ENCODE peak calls at places on chromosomes 12 and 14, in four cellular contexts. One of them, this sample, is unnamed.

GRCh38 chr12:82625523-82625922 is 61.2 kb upstream of the TMTC2 start:
- DNase-seq in K562: no peak
- DNase-seq in IMR-90: no peak
- DNase-seq in GM12878: no peak
- DNase-seq in this sample: no peak

GRCh38 chr14:80637726-80638619 is 303.6 kb downstream of the CEP128 start:
- DNase-seq in GM12878: no peak
- DNase-seq in K562: no peak
- DNase-seq in IMR-90: no peak
- DNase-seq in this sample: no peak

GRCh38 chr12:68617160-68617926 is 6.6 kb downstream of the RAP1B start:
- DNase-seq in GM12878: no peak
- DNase-seq in K562: no peak
- DNase-seq in IMR-90: peak; percentile 74
- DNase-seq in this sample: no peak

GRCh38 chr14:73786632-73786941 is 65.0 kb upstream of the PTGR2 start:
- DNase-seq in K562: no peak
- DNase-seq in GM12878: no peak
- DNase-seq in IMR-90: peak; percentile 40
- DNase-seq in this sample: no peak

GRCh38 chr12:124694846-124695497 is 127.6 kb upstream of the NCOR2 start:
- DNase-seq in GM12878: no peak
- DNase-seq in K562: no peak
- DNase-seq in IMR-90: peak; percentile 91
- DNase-seq in this sample: no peak

GRCh38 chr14:88346048-88346639 is 23.1 kb upstream of the KCNK10 start:
- DNase-seq in IMR-90: no peak
- DNase-seq in K562: no peak
- DNase-seq in GM12878: no peak
- DNase-seq in this sample: peak; percentile 18

GRCh38 chr12:42859612-42860011 is 270.1 kb upstream of the PRICKLE1 start:
- DNase-seq in K562: no peak
- DNase-seq in GM12878: no peak
- DNase-seq in IMR-90: peak; percentile 8
- DNase-seq in this sample: no peak

GRCh38 chr12:92146497-92146828 is 817 bp upstream of the BTG1 start:
- DNase-seq in IMR-90: peak; percentile 59
- DNase-seq in GM12878: no peak
- DNase-seq in K562: no peak
- DNase-seq in this sample: no peak

GRCh38 chr14:22791302-22791701 is 23.9 kb downstream of the SLC7A7 start:
- DNase-seq in GM12878: no peak
- DNase-seq in IMR-90: peak; percentile 91
- DNase-seq in K562: no peak
- DNase-seq in this sample: no peak

GRCh38 chr12:115722181-115722580 is 555.3 kb downstream of the MED13L start:
- DNase-seq in GM12878: no peak
- DNase-seq in IMR-90: no peak
- DNase-seq in K562: no peak
- DNase-seq in this sample: no peak

GRCh38 chr12:102063066-102063465 is 1.3 kb upstream of the WASHC3 start:
- DNase-seq in K562: peak; percentile 34
- DNase-seq in GM12878: no peak
- DNase-seq in IMR-90: no peak
- DNase-seq in this sample: peak; percentile 56

GRCh38 chr12:105357162-105357691 is 26.7 kb downstream of the C12orf75 start:
- DNase-seq in IMR-90: peak; percentile 67
- DNase-seq in GM12878: peak; percentile 45
- DNase-seq in K562: no peak
- DNase-seq in this sample: no peak
- TF ChIP-seq ELK1 in IMR-90: no peak
- TF ChIP-seq ELK1 in GM12878: no peak
- TF ChIP-seq ELK1 in K562: no peak
- TF ChIP-seq ELK1 in this sample: no peak

GRCh38 chr12:121788176-121788818 is 5.2 kb downstream of the RHOF start:
- DNase-seq in GM12878: no peak
- DNase-seq in K562: no peak
- DNase-seq in IMR-90: no peak
- DNase-seq in this sample: no peak

GRCh38 chr12:121784460-121784859 is 9.0 kb downstream of the RHOF start:
- DNase-seq in K562: no peak
- DNase-seq in IMR-90: peak; percentile 93
- DNase-seq in GM12878: no peak
- DNase-seq in this sample: peak; percentile 87

GRCh38 chr12:121783771-121784170 is 9.7 kb downstream of the RHOF start:
- DNase-seq in GM12878: no peak
- DNase-seq in IMR-90: no peak
- DNase-seq in K562: no peak
- DNase-seq in this sample: no peak

GRCh38 chr12:121787063-121787774 is 6.3 kb downstream of the RHOF start:
- DNase-seq in K562: no peak
- DNase-seq in IMR-90: no peak
- DNase-seq in GM12878: no peak
- DNase-seq in this sample: no peak

DNA sequence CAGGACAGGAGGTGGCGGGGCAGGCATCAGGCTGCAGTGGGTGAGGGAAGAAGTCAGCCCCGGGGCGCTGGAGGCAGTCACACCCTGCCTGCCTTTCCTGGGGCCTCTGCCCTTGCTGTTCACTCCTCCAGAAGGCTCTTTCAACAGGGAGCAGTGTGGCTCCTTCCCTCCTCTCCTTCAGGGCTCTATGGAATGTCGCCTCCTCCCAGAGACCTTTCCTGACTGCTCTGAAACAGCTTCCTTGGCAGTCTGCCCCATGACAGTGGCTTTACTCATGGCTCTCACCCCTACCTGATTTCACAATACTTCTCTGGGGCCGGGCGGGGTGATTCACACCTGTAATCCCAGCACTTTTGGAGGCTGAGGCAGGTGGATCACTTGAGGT is 7.1 kb downstream of the RHOF start:
- DNase-seq in IMR-90: peak; percentile 94
- DNase-seq in K562: no peak
- DNase-seq in GM12878: no peak
- DNase-seq in this sample: peak; percentile 76
- TF ChIP-seq ELK1 in IMR-90: no peak
- TF ChIP-seq ELK1 in K562: no peak
- TF ChIP-seq ELK1 in GM12878: no peak
- TF ChIP-seq ELK1 in this sample: no peak

GRCh38 chr14:63220526-63220925 is 16.3 kb downstream of the RHOJ start:
- DNase-seq in K562: no peak
- DNase-seq in IMR-90: no peak
- DNase-seq in GM12878: no peak
- DNase-seq in this sample: no peak
- TF ChIP-seq ELK1 in K562: no peak
- TF ChIP-seq ELK1 in IMR-90: no peak
- TF ChIP-seq ELK1 in GM12878: no peak
- TF ChIP-seq ELK1 in this sample: no peak

DNA sequence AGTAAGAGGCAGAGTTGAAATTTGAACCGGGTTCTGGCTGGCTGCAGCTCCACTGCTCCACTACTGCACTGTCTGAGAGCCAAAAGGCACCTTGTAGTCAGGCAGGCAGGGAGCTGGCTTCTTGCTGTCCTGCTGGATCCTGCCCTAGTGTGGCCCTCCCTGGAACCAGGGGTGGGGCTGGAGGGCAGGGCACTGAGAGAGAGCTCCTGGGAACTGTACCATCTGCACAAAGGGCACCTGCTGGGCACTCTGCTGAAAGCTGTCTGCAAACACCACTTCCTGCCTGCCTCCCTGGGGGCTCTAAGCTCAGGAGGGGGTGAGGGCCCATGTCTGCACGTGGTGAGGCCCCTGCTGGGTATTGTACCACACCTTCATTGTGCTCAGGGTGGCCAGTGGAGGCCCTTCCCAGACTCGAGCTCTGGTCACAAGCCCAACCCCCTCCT is 19.0 kb upstream of the TCL1B start:
- DNase-seq in K562: no peak
- DNase-seq in GM12878: no peak
- DNase-seq in IMR-90: no peak
- DNase-seq in this sample: no peak
- TF ChIP-seq ELK1 in K562: no peak
- TF ChIP-seq ELK1 in GM12878: no peak
- TF ChIP-seq ELK1 in IMR-90: no peak
- TF ChIP-seq ELK1 in this sample: no peak

DNA sequence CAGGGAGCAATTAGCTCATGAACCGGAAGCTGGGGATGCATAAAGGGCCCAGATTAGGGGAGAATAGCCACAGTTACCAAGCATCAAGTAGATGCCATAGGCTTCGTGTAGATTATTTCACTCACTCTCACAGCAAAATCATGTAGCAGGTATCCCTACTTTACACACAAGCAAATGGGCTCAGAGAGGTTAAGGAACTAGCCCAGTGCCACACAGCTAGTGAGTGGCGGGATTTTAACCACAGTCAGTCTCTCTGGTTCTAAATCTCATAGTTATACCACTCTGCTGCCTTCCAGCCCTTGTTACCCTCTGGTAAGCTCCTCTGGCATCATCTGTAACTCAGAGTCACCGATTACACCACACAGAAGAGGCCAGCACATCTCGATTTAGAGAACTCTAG is 49.0 kb downstream of the IQSEC3 start:
- DNase-seq in GM12878: no peak
- DNase-seq in IMR-90: no peak
- DNase-seq in K562: no peak
- DNase-seq in this sample: no peak
- TF ChIP-seq ELK1 in GM12878: no peak
- TF ChIP-seq ELK1 in IMR-90: no peak
- TF ChIP-seq ELK1 in K562: no peak
- TF ChIP-seq ELK1 in this sample: no peak

DNA sequence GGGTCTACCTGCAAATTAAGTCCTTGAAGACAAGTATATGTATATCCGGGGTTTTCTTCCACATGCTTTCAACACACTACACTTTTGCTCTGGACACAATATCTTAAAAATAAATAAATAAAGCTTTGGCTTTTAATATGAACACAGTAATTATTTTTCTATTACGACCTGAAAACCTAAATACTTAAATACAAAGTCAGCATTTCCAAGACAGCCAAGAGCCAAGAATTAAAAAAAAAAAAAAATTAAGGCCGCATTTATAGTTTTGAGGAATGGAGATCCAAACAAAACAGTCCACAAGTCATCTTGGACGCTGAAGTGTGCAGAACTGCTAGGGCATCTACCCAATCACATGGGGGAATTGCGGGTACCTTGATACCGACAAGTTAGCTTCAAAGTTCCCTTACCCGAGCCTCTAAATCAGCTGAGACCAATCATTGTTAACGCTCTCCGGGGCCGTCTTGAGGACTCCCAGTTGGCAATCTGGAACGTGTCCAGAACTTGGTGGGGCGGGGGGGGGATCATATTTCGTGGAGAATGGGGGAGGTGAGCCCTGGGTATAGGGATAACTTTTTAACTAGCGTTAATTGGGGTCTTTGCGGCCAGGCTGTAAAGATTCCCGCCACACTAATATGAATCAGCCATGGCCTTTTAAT is 731 bp upstream of the PCNX4 start:
- DNase-seq in IMR-90: peak; percentile 64
- DNase-seq in K562: peak; percentile 71
- DNase-seq in GM12878: no peak
- DNase-seq in this sample: peak; percentile 51
- TF ChIP-seq ELK1 in IMR-90: no peak
- TF ChIP-seq ELK1 in K562: no peak
- TF ChIP-seq ELK1 in GM12878: no peak
- TF ChIP-seq ELK1 in this sample: no peak

GRCh38 chr14:70704960-70705359 is 63.2 kb downstream of the TTC9 start:
- DNase-seq in GM12878: no peak
- DNase-seq in IMR-90: no peak
- DNase-seq in K562: no peak
- DNase-seq in this sample: no peak

GRCh38 chr14:70706177-70706576 is 64.5 kb downstream of the TTC9 start:
- DNase-seq in K562: no peak
- DNase-seq in GM12878: no peak
- DNase-seq in IMR-90: no peak
- DNase-seq in this sample: no peak

GRCh38 chr14:70709726-70710382 is 68.1 kb downstream of the TTC9 start:
- DNase-seq in IMR-90: no peak
- DNase-seq in K562: no peak
- DNase-seq in GM12878: no peak
- DNase-seq in this sample: no peak

GRCh38 chr14:70707138-70708038 is 65.7 kb downstream of the TTC9 start:
- DNase-seq in K562: no peak
- DNase-seq in GM12878: peak; percentile 93
- DNase-seq in IMR-90: peak; percentile 41
- DNase-seq in this sample: peak; percentile 32

GRCh38 chr14:70708717-70709570 is 67.2 kb downstream of the TTC9 start:
- DNase-seq in K562: no peak
- DNase-seq in GM12878: no peak
- DNase-seq in IMR-90: no peak
- DNase-seq in this sample: no peak
- TF ChIP-seq ELK1 in K562: no peak
- TF ChIP-seq ELK1 in GM12878: no peak
- TF ChIP-seq ELK1 in IMR-90: no peak
- TF ChIP-seq ELK1 in this sample: no peak

GRCh38 chr14:98168196-98168985 is 1103.6 kb downstream of the BCL11B start:
- DNase-seq in K562: no peak
- DNase-seq in IMR-90: no peak
- DNase-seq in GM12878: no peak
- DNase-seq in this sample: no peak
- TF ChIP-seq ELK1 in K562: no peak
- TF ChIP-seq ELK1 in IMR-90: no peak
- TF ChIP-seq ELK1 in GM12878: no peak
- TF ChIP-seq ELK1 in this sample: no peak